ENCODE peak calls at places on chromosomes 12 and 14, in seven cellular contexts. G is activated naive CD4-positive, alpha-beta T cell treated with anti-CD3 and anti-CD28 coated beads, Interleukin-2, amount 50 U/mL, for 72 hours; Z is fibroblast of gingiva; V is iris pigment epithelial cell; U is CD4-positive, CD25-positive, alpha-beta regulatory T cell; W is M059J; Y is pancreas. N is an unnamed sample.

GRCh38 chr12:1936406-1937320 is 18.2 kb upstream of the CACNA2D4 start:
- DNase-seq in G (no peak), Z (peak; percentile 73), V (peak; percentile 79), U (no peak), W (peak; percentile 89), Y (peak; percentile 93), N (peak; percentile 90)

GRCh38 chr12:120390540-120391120 is 21.7 kb upstream of the MSI1 start:
- DNase-seq in G (no peak), Z (no peak), V (no peak), U (no peak), W (no peak), Y (no peak), N (no peak)

GRCh38 chr12:98671459-98671858 is 26.4 kb downstream of the APAF1 start:
- DNase-seq in G (no peak), Z (no peak), V (no peak), U (no peak), W (no peak), Y (no peak), N (no peak)

GRCh38 chr12:15540469-15540872 is 218.2 kb downstream of the PTPRO start:
- DNase-seq in G (no peak), Z (peak; percentile 65), V (peak; percentile 43), U (no peak), W (peak; percentile 70), Y (no peak), N (no peak)

GRCh38 chr12:98743362-98743953 is 98.4 kb downstream of the APAF1 start:
- DNase-seq in G (peak; percentile 62), Z (no peak), V (peak; percentile 41), U (peak; percentile 38), W (no peak), Y (no peak), N (peak; percentile 35)

GRCh38 chr14:50542941-50543418 is 10.6 kb upstream of the MAP4K5 start:
- DNase-seq in G (peak; percentile 33), Z (peak; percentile 31), V (peak; percentile 65), U (peak; percentile 45), W (peak; percentile 55), Y (no peak), N (peak; percentile 87)

GRCh38 chr12:58302487-58303011 is 361.2 kb downstream of the ATP23 start:
- DNase-seq in G (no peak), Z (no peak), V (no peak), U (no peak), W (peak; percentile 75), Y (no peak), N (peak; percentile 88)

GRCh38 chr12:14283489-14284144 is 81.9 kb upstream of the ATF7IP start:
- DNase-seq in G (no peak), Z (no peak), V (no peak), U (no peak), W (no peak), Y (no peak), N (no peak)

GRCh38 chr12:57549909-57550627 is at the start of gene KIF5A:
- DNase-seq in G (peak; percentile 78), Z (no peak), V (no peak), U (peak; percentile 39), W (peak; percentile 18), Y (peak; percentile 34), N (no peak)

GRCh38 chr14:68785817-68786490 is 6.9 kb downstream of the ZFP36L1 start:
- DNase-seq in G (peak; percentile 16), Z (peak; percentile 85), V (peak; percentile 68), U (no peak), W (no peak), Y (no peak), N (peak; percentile 18)

GRCh38 chr14:72699433-72699832 is 194.5 kb downstream of the DPF3 start:
- DNase-seq in G (no peak), Z (no peak), V (no peak), U (no peak), W (no peak), Y (no peak), N (no peak)

GRCh38 chr12:124680863-124681778 is 113.7 kb upstream of the NCOR2 start:
- DNase-seq in G (peak; percentile 16), Z (no peak), V (peak; percentile 93), U (no peak), W (peak; percentile 100), Y (no peak), N (peak; percentile 99)

GRCh38 chr14:56414231-56414630 is 165.4 kb upstream of the TMEM260 start:
- DNase-seq in G (no peak), Z (no peak), V (no peak), U (no peak), W (no peak), Y (no peak), N (no peak)